ENCODE peak calls at places on chromosomes 12 and 14, in seven cellular contexts. X, J, L, O, M, E and N are unnamed samples.

GRCh38 chr14:71449316-71450055 is 482.7 kb upstream of the RGS6 start:
- DNase-seq in X (no peak), J (no peak), L (no peak), O (no peak), M (no peak), E (no peak), N (no peak)

GRCh38 chr14:80636071-80636470 is 305.5 kb downstream of the CEP128 start:
- DNase-seq in X (no peak), J (no peak), L (no peak), O (no peak), M (no peak), E (peak), N (no peak)

GRCh38 chr12:1977588-1977987 is 26.7 kb downstream of the DCP1B start:
- DNase-seq in X (no peak), J (no peak), L (no peak), O (no peak), M (no peak), E (no peak), N (no peak)

GRCh38 chr14:95157987-95158712 is 821 bp upstream of the DICER1 start:
- DNase-seq in X (no peak), J (no peak), L (no peak), O (no peak), M (no peak), E (no peak), N (no peak)

GRCh38 chr12:126454581-126454980 is 1389.3 kb downstream of the AACS start:
- DNase-seq in X (no peak), J (peak), L (no peak), O (no peak), M (no peak), E (no peak), N (no peak)

GRCh38 chr14:22291406-22291805 is 297.6 kb downstream of the DAD1 start:
- DNase-seq in X (no peak), J (no peak), L (no peak), O (no peak), M (no peak), E (no peak), N (no peak)

GRCh38 chr12:91924827-91925226 is 220.8 kb downstream of the BTG1 start:
- DNase-seq in X (no peak), J (no peak), L (no peak), O (no peak), M (no peak), E (no peak), N (no peak)

GRCh38 chr12:110928700-110929099 is 8.3 kb upstream of the MYL2 start:
- DNase-seq in X (no peak), J (no peak), L (no peak), O (no peak), M (peak), E (no peak), N (no peak)

GRCh38 chr14:102196008-102196407 is 56.3 kb downstream of the WDR20 start:
- DNase-seq in X (no peak), J (no peak), L (no peak), O (no peak), M (no peak), E (no peak), N (no peak)

GRCh38 chr12:68980476-68981212 is 47.7 kb upstream of the CPM start:
- DNase-seq in X (no peak), J (peak), L (no peak), O (peak), M (no peak), E (no peak), N (no peak)

GRCh38 chr14:26935733-26936132 is 337.9 kb upstream of the NOVA1 start:
- DNase-seq in X (no peak), J (no peak), L (no peak), O (no peak), M (no peak), E (no peak), N (no peak)

GRCh38 chr14:23352506-23353432 is at the start of gene SLC22A17:
- DNase-seq in X (peak), J (peak), L (no peak), O (peak), M (peak), E (peak), N (peak)
- H3K4me3 ChIP-seq in X (peak), J (peak), L (peak), O (peak), M (peak), E (peak), N (peak)

DNA sequence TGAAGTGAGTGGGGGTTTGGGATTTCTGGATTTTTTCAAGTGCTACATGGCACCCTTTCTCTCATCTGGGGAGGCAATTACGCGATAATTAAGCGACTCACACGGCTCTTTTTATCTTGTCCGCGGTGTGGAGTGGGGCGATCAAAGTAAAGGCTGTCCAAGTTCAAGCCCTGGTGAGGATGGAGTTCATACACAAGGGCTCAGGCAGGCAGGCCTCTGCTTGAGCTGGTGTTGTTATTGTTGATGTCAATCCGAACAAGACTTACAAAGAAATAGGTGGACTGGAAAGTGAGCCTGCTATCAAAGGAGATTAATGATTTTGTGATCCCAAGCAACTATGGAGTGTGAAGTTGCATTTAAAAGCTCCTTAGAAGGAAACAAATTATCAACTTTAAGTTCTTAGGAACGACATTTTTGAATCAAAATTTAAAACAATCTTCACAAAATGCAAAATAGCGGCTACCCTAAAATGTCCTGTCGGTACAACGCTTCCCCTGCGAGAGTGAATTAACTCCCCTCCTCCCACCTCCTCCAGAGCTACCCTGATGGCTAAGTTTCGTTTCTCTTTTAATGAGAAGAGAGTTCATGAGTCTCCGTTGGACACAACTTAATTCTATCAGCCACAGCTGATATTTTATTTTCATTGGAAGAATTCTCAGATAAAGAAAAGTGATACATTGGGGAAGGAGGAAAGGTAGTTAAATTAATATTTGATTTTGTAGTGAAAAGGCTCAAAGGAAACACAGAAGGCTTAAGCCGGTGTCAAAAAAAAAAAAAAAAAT is 5.9 kb downstream of the FOXA1 start:
- DNase-seq in X (no peak), J (no peak), L (no peak), O (no peak), M (no peak), E (no peak), N (peak)
- H3K4me3 ChIP-seq in X (no peak), J (no peak), L (no peak), O (peak), M (no peak), E (peak), N (no peak)

GRCh38 chr12:48115957-48116356 is 3.2 kb upstream of the PFKM start:
- DNase-seq in X (no peak), J (no peak), L (no peak), O (no peak), M (no peak), E (no peak), N (no peak)

GRCh38 chr12:48121522-48121921 is 2.4 kb downstream of the PFKM start:
- DNase-seq in X (no peak), J (no peak), L (no peak), O (no peak), M (no peak), E (no peak), N (no peak)

GRCh38 chr12:48119834-48120195 is 651 bp downstream of the PFKM start:
- DNase-seq in X (no peak), J (no peak), L (no peak), O (no peak), M (no peak), E (no peak), N (no peak)

GRCh38 chr12:48119078-48119833 is at the start of gene PFKM:
- DNase-seq in X (peak), J (peak), L (peak), O (peak), M (peak), E (peak), N (peak)

GRCh38 chr12:48118491-48118890 is 673 bp upstream of the PFKM start:
- DNase-seq in X (no peak), J (no peak), L (no peak), O (no peak), M (no peak), E (no peak), N (no peak)
- H3K4me3 ChIP-seq in X (peak), J (no peak), L (peak), O (peak), M (peak), E (peak), N (no peak)

DNA sequence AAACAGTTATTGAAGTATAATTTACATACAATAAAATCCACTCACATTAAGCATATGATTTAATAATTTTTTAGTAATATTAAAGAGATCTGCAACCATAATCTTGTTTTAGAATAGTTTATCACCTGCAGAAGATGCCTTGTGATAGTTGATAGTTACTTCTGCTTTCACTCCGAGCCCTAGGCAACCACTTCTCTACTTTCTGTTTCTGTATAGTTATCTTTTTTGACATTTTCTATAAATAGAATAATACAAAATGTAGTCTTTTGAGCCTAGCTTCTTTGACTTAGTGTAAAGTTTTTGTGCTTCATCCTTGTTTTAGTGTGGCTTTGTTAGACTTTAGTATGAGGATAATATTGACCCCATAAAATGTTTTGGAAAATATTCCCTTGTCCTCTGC is 111.0 kb downstream of the MNAT1 start:
- DNase-seq in X (no peak), J (no peak), L (no peak), O (no peak), M (no peak), E (no peak), N (no peak)
- H3K4me3 ChIP-seq in X (no peak), J (no peak), L (no peak), O (no peak), M (no peak), E (no peak), N (no peak)

GRCh38 chr12:112000806-112001205 is 12.2 kb downstream of the TMEM116 start:
- DNase-seq in X (no peak), J (no peak), L (no peak), O (no peak), M (no peak), E (no peak), N (no peak)
- H3K4me3 ChIP-seq in X (peak), J (no peak), L (no peak), O (no peak), M (no peak), E (no peak), N (no peak)

GRCh38 chr12:89135976-89136634 is 216.2 kb downstream of the DUSP6 start:
- DNase-seq in X (no peak), J (no peak), L (no peak), O (no peak), M (no peak), E (no peak), N (no peak)

GRCh38 chr12:89134213-89134770 is 218.0 kb downstream of the DUSP6 start:
- DNase-seq in X (no peak), J (no peak), L (no peak), O (peak), M (no peak), E (no peak), N (peak)

GRCh38 chr12:89140580-89141236 is 211.6 kb downstream of the DUSP6 start:
- DNase-seq in X (no peak), J (no peak), L (no peak), O (no peak), M (peak), E (no peak), N (no peak)

GRCh38 chr12:89140141-89140540 is 212.2 kb downstream of the DUSP6 start:
- DNase-seq in X (no peak), J (no peak), L (no peak), O (no peak), M (no peak), E (no peak), N (no peak)

DNA sequence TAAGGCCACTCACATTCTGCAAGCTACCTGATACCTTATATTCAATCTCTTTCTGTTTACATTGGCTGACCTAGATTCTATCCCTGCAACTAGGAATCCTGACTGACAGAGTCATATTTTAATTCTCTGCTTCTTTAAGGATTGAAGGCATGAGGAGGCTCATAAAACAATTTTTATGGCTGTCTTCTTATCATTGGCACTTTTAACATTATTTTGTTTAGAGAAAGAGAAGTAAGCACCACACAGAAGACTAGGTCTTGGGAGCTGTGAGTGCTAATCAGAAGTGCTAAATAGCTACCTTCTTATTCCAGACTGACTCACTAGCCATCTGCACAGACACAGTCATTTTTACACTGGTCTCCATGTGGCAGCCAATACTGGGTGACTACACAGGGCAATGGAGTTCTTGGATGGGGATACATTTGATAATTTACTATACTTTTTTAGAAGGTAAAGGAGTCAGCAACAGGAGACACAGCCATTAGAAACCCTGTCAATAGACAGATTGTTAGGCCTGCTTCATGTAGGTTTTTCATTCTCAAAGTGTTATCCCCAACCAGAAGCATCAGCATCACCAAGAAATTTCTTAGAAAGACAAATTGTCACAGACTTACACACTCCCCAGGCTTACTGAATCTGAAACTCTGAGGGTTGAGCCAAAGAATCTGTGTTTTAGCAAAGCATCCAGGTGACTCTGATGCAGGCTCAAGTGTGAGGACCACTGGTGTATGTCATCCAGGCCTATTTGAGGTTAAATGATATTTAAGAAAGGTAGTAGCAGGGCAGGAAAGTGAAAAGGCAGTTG is 214.1 kb downstream of the DUSP6 start:
- DNase-seq in X (no peak), J (no peak), L (no peak), O (no peak), M (no peak), E (no peak), N (no peak)
- H3K4me3 ChIP-seq in X (no peak), J (no peak), L (no peak), O (no peak), M (no peak), E (no peak), N (no peak)

GRCh38 chr14:69395929-69396328 is 2.2 kb downstream of the ERH start:
- DNase-seq in X (no peak), J (no peak), L (no peak), O (no peak), M (no peak), E (no peak), N (no peak)

GRCh38 chr14:69398818-69399210 is 322 bp downstream of the SLC39A9 start:
- DNase-seq in X (no peak), J (no peak), L (no peak), O (no peak), M (no peak), E (no peak), N (no peak)

GRCh38 chr14:69398053-69398817 is at the start of the genes ERH and SLC39A9:
- DNase-seq in X (peak), J (peak), L (peak), O (peak), M (peak), E (peak), N (peak)

GRCh38 chr14:69399750-69400149 is 1.3 kb downstream of the SLC39A9 start:
- DNase-seq in X (no peak), J (no peak), L (no peak), O (no peak), M (no peak), E (no peak), N (peak)

GRCh38 chr14:69400154-69400553 is 1.7 kb downstream of the SLC39A9 start:
- DNase-seq in X (no peak), J (no peak), L (no peak), O (no peak), M (no peak), E (no peak), N (no peak)
- H3K4me3 ChIP-seq in X (peak), J (peak), L (peak), O (peak), M (peak), E (peak), N (peak)

GRCh38 chr12:65556676-65557424 is 267.4 kb upstream of the HMGA2 start:
- DNase-seq in X (peak), J (peak), L (no peak), O (peak), M (peak), E (peak), N (peak)
- H3K4me3 ChIP-seq in X (no peak), J (no peak), L (peak), O (no peak), M (no peak), E (no peak), N (no peak)

GRCh38 chr12:93380480-93381121 is 2.9 kb downstream of the NUDT4 start:
- DNase-seq in X (no peak), J (no peak), L (no peak), O (no peak), M (no peak), E (peak), N (no peak)
- H3K4me3 ChIP-seq in X (no peak), J (no peak), L (peak), O (peak), M (peak), E (peak), N (peak)

GRCh38 chr12:129871991-129872969 is 31.5 kb downstream of the TMEM132D start:
- DNase-seq in X (no peak), J (no peak), L (no peak), O (no peak), M (no peak), E (no peak), N (no peak)
- H3K4me3 ChIP-seq in X (no peak), J (no peak), L (no peak), O (no peak), M (no peak), E (no peak), N (no peak)